ENCODE peak calls at places on chromosomes 13 and 19, in nine cellular contexts. A, Z, M, X, E, T, C, F and V are unnamed samples.

GRCh38 chr19:44692379-44692721 is 6.6 kb upstream of the CEACAM16 start:
- DNase-seq in C (no peak), E (no peak), M (no peak), A (no peak), Z (no peak), T (no peak), X (no peak), F (no peak), V (no peak)

GRCh38 chr13:46866150-46866549 is 30.7 kb downstream of the HTR2A start:
- DNase-seq in E (peak; percentile 42), F (peak; percentile 74), A (peak; percentile 80), Z (peak; percentile 27), C (no peak), M (peak; percentile 98), X (no peak), T (peak; percentile 21), V (peak; percentile 29)

GRCh38 chr13:73833331-73834070 is 300.7 kb downstream of the KLF12 start:
- DNase-seq in Z (peak; percentile 29), F (no peak), E (peak; percentile 31), T (no peak), A (peak; percentile 22), X (no peak), C (no peak), M (no peak), V (peak; percentile 7)

GRCh38 chr13:110024646-110024980 is 238.2 kb upstream of the IRS2 start:
- DNase-seq in M (no peak), T (no peak), E (no peak), C (no peak), A (no peak), Z (no peak), F (no peak), X (no peak), V (no peak)

GRCh38 chr13:20460744-20461143 is 64.9 kb downstream of the CRYL1 start:
- DNase-seq in E (no peak), A (no peak), T (no peak), M (peak; percentile 17), C (no peak), F (no peak), Z (no peak), X (no peak), V (no peak)

GRCh38 chr19:56993851-56994250 is 125.9 kb upstream of the USP29 start:
- DNase-seq in E (no peak), C (no peak), M (no peak), F (no peak), Z (no peak), A (no peak), T (no peak), X (no peak), V (no peak)

GRCh38 chr13:84439108-84439507 is 556.8 kb upstream of the SLITRK1 start:
- DNase-seq in X (no peak), F (no peak), Z (no peak), C (no peak), M (no peak), T (no peak), E (peak; percentile 58), A (peak; percentile 14), V (no peak)

GRCh38 chr13:78317030-78317429 is 286.3 kb downstream of the POU4F1 start:
- DNase-seq in M (peak; percentile 7), T (no peak), E (no peak), F (no peak), C (no peak), X (no peak), Z (no peak), A (peak; percentile 14), V (peak; percentile 2)

GRCh38 chr19:7535993-7536685 is 622 bp downstream of the PNPLA6 start:
- DNase-seq in F (no peak), C (no peak), E (no peak), A (no peak), X (peak; percentile 38), Z (no peak), M (no peak), T (no peak), V (no peak)

GRCh38 chr13:30371649-30372265 is 50.5 kb upstream of the UBE2L5 start:
- DNase-seq in T (no peak), C (no peak), A (no peak), E (peak; percentile 51), F (peak; percentile 87), Z (no peak), M (peak; percentile 100), X (no peak), V (no peak)

GRCh38 chr19:12834976-12835757 is 788 bp upstream of the RTBDN start:
- DNase-seq in E (no peak), A (peak; percentile 15), Z (no peak), X (no peak), C (no peak), F (no peak), M (no peak), T (no peak), V (no peak)

GRCh38 chr19:10776900-10777650 is 58.9 kb downstream of the TMED1 start:
- DNase-seq in C (no peak), E (no peak), T (no peak), A (no peak), M (peak; percentile 50), Z (no peak), F (no peak), X (no peak), V (no peak)

GRCh38 chr19:55684946-55685681 is 10.1 kb downstream of the EPN1 start:
- DNase-seq in C (no peak), X (no peak), A (no peak), Z (no peak), T (no peak), E (no peak), M (no peak), F (no peak), V (no peak)

GRCh38 chr13:50843256-50844043 is at the start of gene DLEU7:
- DNase-seq in T (no peak), A (no peak), M (no peak), X (no peak), F (no peak), E (no peak), Z (no peak), C (peak; percentile 39), V (no peak)

DNA sequence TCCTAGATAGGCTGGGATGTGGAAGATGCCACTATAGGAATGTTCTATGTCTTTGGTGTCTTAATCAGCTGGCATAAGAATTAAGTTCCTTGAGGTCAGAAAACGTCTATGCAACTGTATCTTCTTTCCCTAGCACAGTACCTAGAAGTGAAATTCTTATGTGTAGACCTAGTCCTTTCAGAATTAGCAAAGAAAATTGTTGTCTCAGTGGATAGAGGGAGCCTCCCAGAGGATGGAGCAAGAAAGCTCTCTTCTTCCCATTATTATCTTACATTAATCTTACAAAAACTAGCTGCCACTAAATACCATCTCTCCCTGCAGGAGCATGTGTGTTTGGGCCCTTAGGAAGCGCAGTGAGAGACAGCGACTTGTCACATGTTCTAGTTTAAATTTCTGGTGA is 11.6 kb downstream of the CLDN10 start:
- DNase-seq in F (no peak), A (peak; percentile 39), C (no peak), E (no peak), Z (no peak), M (no peak), X (no peak), T (no peak), V (no peak)
- TF ChIP-seq CTCF in F (no peak), A (peak; percentile 7), C (no peak), E (no peak), Z (no peak), M (no peak), X (no peak), T (no peak), V (no peak)

DNA sequence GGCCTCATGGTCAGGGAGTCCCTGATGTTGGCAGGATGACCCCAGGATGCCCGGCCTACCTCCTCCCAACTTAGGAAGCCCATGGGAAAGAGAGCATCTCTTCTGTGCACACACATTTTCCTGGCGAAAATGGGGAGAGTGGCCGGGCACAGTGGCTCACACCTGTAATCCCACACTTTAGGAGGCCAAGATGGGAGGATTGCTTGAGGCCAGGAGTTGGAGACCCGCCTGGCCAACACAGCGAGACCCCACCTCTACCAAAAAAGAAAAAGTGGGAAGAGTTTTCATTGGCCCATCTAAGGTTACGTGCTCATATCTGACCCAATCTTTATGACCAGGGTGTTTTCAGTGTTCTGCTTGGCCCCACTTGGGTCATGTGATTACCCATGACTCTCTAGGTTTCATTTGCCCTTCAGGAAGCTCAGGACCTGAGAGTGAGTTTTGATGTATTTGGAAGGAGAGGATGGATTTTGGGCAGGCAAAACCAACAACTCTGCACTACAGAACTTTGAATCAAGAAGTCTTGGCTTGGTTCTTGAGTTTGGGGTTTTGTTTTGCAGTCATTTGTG is 33.6 kb upstream of the SHKBP1 start:
- DNase-seq in A (no peak), X (no peak), T (no peak), C (no peak), Z (no peak), M (no peak), F (no peak), E (no peak), V (no peak)
- H3K4me3 ChIP-seq in A (no peak overlapping the region), X (no peak overlapping the region), T (no peak overlapping the region), C (no peak overlapping the region), Z (no peak overlapping the region), M (no peak overlapping the region), F (no peak overlapping the region), E (no peak overlapping the region), V (no peak overlapping the region)

GRCh38 chr13:32537580-32538233 is 888 bp downstream of the N4BP2L2 start:
- DNase-seq in F (peak; percentile 37), M (peak; percentile 83), X (peak; percentile 44), Z (no peak), E (peak; percentile 24), A (no peak), C (no peak), T (peak; percentile 32), V (no peak)
- TF ChIP-seq CTCF in F (no peak), M (no peak), X (no peak), Z (no peak), E (no peak), A (no peak), C (no peak), T (no peak), V (no peak)

DNA sequence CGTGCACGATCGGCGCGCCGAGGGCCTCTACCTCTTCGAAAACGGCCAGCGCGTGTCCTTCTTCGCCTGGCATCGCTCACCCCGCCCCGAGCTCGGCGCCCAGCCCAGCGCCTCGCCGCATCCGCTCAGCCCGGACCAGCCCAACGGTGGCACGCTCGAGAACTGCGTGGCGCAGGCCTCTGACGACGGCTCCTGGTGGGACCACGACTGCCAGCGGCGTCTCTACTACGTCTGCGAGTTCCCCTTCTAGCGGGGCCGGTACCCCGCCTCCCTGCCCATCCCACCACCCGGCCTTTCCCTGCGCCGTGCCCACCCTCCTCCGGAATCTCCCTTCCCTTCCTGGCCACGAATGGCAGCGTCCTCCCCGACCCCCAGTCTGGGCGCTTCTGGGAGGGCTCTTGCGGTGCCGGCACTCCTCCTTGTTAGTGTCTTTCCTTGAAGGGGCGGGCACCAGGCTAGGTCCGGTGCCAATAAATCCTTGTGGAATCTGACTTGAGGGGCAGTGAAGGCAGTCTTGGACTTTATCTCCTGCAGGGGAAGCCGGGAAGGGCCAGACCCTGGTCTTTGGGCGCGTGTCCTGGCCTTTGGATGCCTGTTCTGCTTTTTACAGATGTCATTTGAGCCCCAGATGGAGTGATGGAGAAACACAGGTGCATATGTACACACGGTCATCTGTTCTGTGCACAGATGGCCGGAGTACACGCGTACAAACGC is 2.2 kb downstream of the CLEC11A start:
- DNase-seq in E (peak; percentile 13), M (no peak), C (no peak), F (no peak), T (no peak), A (peak; percentile 21), X (no peak), Z (no peak), V (no peak)
- H3K4me3 ChIP-seq in E (peak overlapping the region; percentile 82), M (peak overlapping the region; percentile 63), C (peak overlapping the region; percentile 67), F (peak overlapping the region; percentile 51), T (peak overlapping the region; percentile 53), A (peak overlapping the region; percentile 71), X (peak overlapping the region; percentile 33), Z (peak overlapping the region; percentile 77), V (peak overlapping the region; percentile 78)

GRCh38 chr19:41815301-41815700 is 18.9 kb downstream of the CEACAM3 start:
- DNase-seq in Z (no peak), A (no peak), F (no peak), T (no peak), E (no peak), M (no peak), C (no peak), X (no peak), V (no peak)
- TF ChIP-seq CTCF in Z (no peak), A (no peak), F (no peak), T (no peak), E (no peak), M (no peak), C (no peak), X (no peak), V (no peak)